ENCODE peak calls at places on chromosomes 11 and 22, in five cellular contexts. One of them, this sample, is unnamed.
A peak's percentile ranks its signal among the peaks of the same experiment; 100 is the strongest.

GRCh38 chr11:47711225-47711624 is 3.9 kb downstream of the AGBL2 start:
- DNase-seq in HepG2: no peak
- DNase-seq in HCT116: no peak
- DNase-seq in sigmoid colon: no peak
- DNase-seq in prostate gland: no peak
- DNase-seq in this sample: no peak

GRCh38 chr11:75001686-75002085 is 13.0 kb downstream of the NEU3 start:
- DNase-seq in HepG2: no peak
- DNase-seq in HCT116: no peak
- DNase-seq in sigmoid colon: no peak
- DNase-seq in prostate gland: no peak
- DNase-seq in this sample: no peak

GRCh38 chr11:134539285-134539684 is 127.2 kb upstream of the B3GAT1 start:
- DNase-seq in HepG2: no peak
- DNase-seq in HCT116: no peak
- DNase-seq in sigmoid colon: peak; percentile 29
- DNase-seq in prostate gland: no peak
- DNase-seq in this sample: no peak

GRCh38 chr22:24117942-24118341 is 63.3 kb upstream of the SUSD2 start:
- DNase-seq in HepG2: no peak
- DNase-seq in HCT116: no peak
- DNase-seq in sigmoid colon: no peak
- DNase-seq in prostate gland: no peak
- DNase-seq in this sample: no peak

GRCh38 chr11:77140231-77140959 is 12.3 kb downstream of the MYO7A start:
- DNase-seq in HepG2: no peak
- DNase-seq in HCT116: no peak
- DNase-seq in sigmoid colon: no peak
- DNase-seq in prostate gland: no peak
- DNase-seq in this sample: peak; percentile 37

GRCh38 chr22:45537734-45538181 is 35.1 kb downstream of the FBLN1 start:
- DNase-seq in HepG2: no peak
- DNase-seq in HCT116: no peak
- DNase-seq in sigmoid colon: peak; percentile 90
- DNase-seq in prostate gland: peak; percentile 90
- DNase-seq in this sample: peak; percentile 74

GRCh38 chr22:37566329-37566837 is 6.1 kb downstream of the CDC42EP1 start:
- DNase-seq in HepG2: no peak
- DNase-seq in HCT116: no peak
- DNase-seq in sigmoid colon: no peak
- DNase-seq in prostate gland: no peak
- DNase-seq in this sample: no peak

GRCh38 chr11:48001438-48002021 is 21.2 kb downstream of the PTPRJ start:
- DNase-seq in HepG2: no peak
- DNase-seq in HCT116: no peak
- DNase-seq in sigmoid colon: no peak
- DNase-seq in prostate gland: peak; percentile 65
- DNase-seq in this sample: no peak

GRCh38 chr11:44943118-44943517 is 7.6 kb downstream of the TP53I11 start:
- DNase-seq in HepG2: no peak
- DNase-seq in HCT116: no peak
- DNase-seq in sigmoid colon: no peak
- DNase-seq in prostate gland: no peak
- DNase-seq in this sample: no peak

GRCh38 chr11:94732617-94733292 is 35.4 kb upstream of the AMOTL1 start:
- DNase-seq in HepG2: no peak
- DNase-seq in HCT116: no peak
- DNase-seq in sigmoid colon: peak; percentile 78
- DNase-seq in prostate gland: no peak
- DNase-seq in this sample: no peak

GRCh38 chr11:62404435-62404834 is 14.4 kb upstream of the SCGB1A1 start:
- DNase-seq in HepG2: no peak
- DNase-seq in HCT116: no peak
- DNase-seq in sigmoid colon: no peak
- DNase-seq in prostate gland: no peak
- DNase-seq in this sample: no peak

GRCh38 chr22:39805117-39805516 is 88.4 kb downstream of the ENTHD1 start:
- DNase-seq in HepG2: no peak
- DNase-seq in HCT116: no peak
- DNase-seq in sigmoid colon: no peak
- DNase-seq in prostate gland: no peak
- DNase-seq in this sample: no peak

GRCh38 chr11:2305862-2306823 is 4.3 kb downstream of the TSPAN32 start:
- DNase-seq in HepG2: no peak
- DNase-seq in HCT116: no peak
- DNase-seq in sigmoid colon: peak; percentile 97
- DNase-seq in prostate gland: no peak
- DNase-seq in this sample: no peak

GRCh38 chr11:92199991-92200390 is 24.6 kb upstream of the FAT3 start:
- DNase-seq in HepG2: no peak
- DNase-seq in HCT116: no peak
- DNase-seq in sigmoid colon: no peak
- DNase-seq in prostate gland: no peak
- DNase-seq in this sample: no peak

GRCh38 chr22:41383085-41383484 is 1.3 kb downstream of the TEF start:
- DNase-seq in HepG2: no peak
- DNase-seq in HCT116: no peak
- DNase-seq in sigmoid colon: no peak
- DNase-seq in prostate gland: no peak
- DNase-seq in this sample: no peak

GRCh38 chr11:2934057-2934550 is 4.9 kb upstream of the PHLDA2 start:
- DNase-seq in HepG2: no peak
- DNase-seq in HCT116: no peak
- DNase-seq in sigmoid colon: no peak
- DNase-seq in prostate gland: no peak
- DNase-seq in this sample: no peak

GRCh38 chr11:124867700-124868099 is 2.5 kb downstream of the ROBO3 start:
- DNase-seq in HepG2: peak; percentile 25
- DNase-seq in HCT116: peak; percentile 13
- DNase-seq in sigmoid colon: peak; percentile 63
- DNase-seq in prostate gland: no peak
- DNase-seq in this sample: no peak

GRCh38 chr22:23183107-23183698 is 2.9 kb downstream of the BCR start:
- DNase-seq in HepG2: peak; percentile 47
- DNase-seq in HCT116: no peak
- DNase-seq in sigmoid colon: no peak
- DNase-seq in prostate gland: peak; percentile 58
- DNase-seq in this sample: no peak

GRCh38 chr11:69588270-69588669 is 52.7 kb upstream of the CCND1 start:
- DNase-seq in HepG2: peak; percentile 28
- DNase-seq in HCT116: peak; percentile 54
- DNase-seq in sigmoid colon: no peak
- DNase-seq in prostate gland: no peak
- DNase-seq in this sample: peak; percentile 49

GRCh38 chr11:101327908-101328307 is 198.3 kb upstream of the PGR start:
- DNase-seq in HepG2: no peak
- DNase-seq in HCT116: no peak
- DNase-seq in sigmoid colon: no peak
- DNase-seq in prostate gland: no peak
- DNase-seq in this sample: no peak

GRCh38 chr22:48098243-48098935 is 1335.9 kb downstream of the TBC1D22A start:
- DNase-seq in HepG2: no peak
- DNase-seq in HCT116: no peak
- DNase-seq in sigmoid colon: no peak
- DNase-seq in prostate gland: no peak
- DNase-seq in this sample: no peak

GRCh38 chr11:122692444-122692843 is 36.9 kb downstream of the UBASH3B start:
- DNase-seq in HepG2: no peak
- DNase-seq in HCT116: no peak
- DNase-seq in sigmoid colon: no peak
- DNase-seq in prostate gland: no peak
- DNase-seq in this sample: no peak

GRCh38 chr11:118911880-118912741 is 13.6 kb downstream of the BCL9L start:
- DNase-seq in HepG2: peak; percentile 83
- DNase-seq in HCT116: peak; percentile 96
- DNase-seq in sigmoid colon: peak; percentile 97
- DNase-seq in prostate gland: peak; percentile 86
- DNase-seq in this sample: no peak

GRCh38 chr11:60165538-60165937 is 17.3 kb downstream of the MS4A6A start:
- DNase-seq in HepG2: no peak
- DNase-seq in HCT116: no peak
- DNase-seq in sigmoid colon: no peak
- DNase-seq in prostate gland: no peak
- DNase-seq in this sample: no peak

GRCh38 chr11:36162282-36162825 is 126.9 kb downstream of the COMMD9 start:
- DNase-seq in HepG2: no peak
- DNase-seq in HCT116: no peak
- DNase-seq in sigmoid colon: no peak
- DNase-seq in prostate gland: no peak
- DNase-seq in this sample: no peak

GRCh38 chr22:41984006-41984405 is 14.6 kb upstream of the WBP2NL start:
- DNase-seq in HepG2: no peak
- DNase-seq in HCT116: no peak
- DNase-seq in sigmoid colon: no peak
- DNase-seq in prostate gland: no peak
- DNase-seq in this sample: no peak

GRCh38 chr22:38886333-38886732 is 14.3 kb upstream of the CBX6 start:
- DNase-seq in HepG2: no peak
- DNase-seq in HCT116: no peak
- DNase-seq in sigmoid colon: no peak
- DNase-seq in prostate gland: no peak
- DNase-seq in this sample: no peak

GRCh38 chr11:117832511-117832910 is 8.0 kb upstream of the FXYD2 start:
- DNase-seq in HepG2: no peak
- DNase-seq in HCT116: no peak
- DNase-seq in sigmoid colon: peak; percentile 39
- DNase-seq in prostate gland: no peak
- DNase-seq in this sample: no peak

GRCh38 chr11:44950036-44950624 is 553 bp downstream of the TP53I11 start:
- DNase-seq in HepG2: no peak
- DNase-seq in HCT116: no peak
- DNase-seq in sigmoid colon: no peak
- DNase-seq in prostate gland: peak; percentile 39
- DNase-seq in this sample: no peak

GRCh38 chr11:123856444-123856843 is 29.0 kb downstream of the TMEM225 start:
- DNase-seq in HepG2: no peak
- DNase-seq in HCT116: no peak
- DNase-seq in sigmoid colon: no peak
- DNase-seq in prostate gland: no peak
- DNase-seq in this sample: no peak

GRCh38 chr11:108559904-108560303 is 33.7 kb downstream of the EXPH5 start:
- DNase-seq in HepG2: no peak
- DNase-seq in HCT116: no peak
- DNase-seq in sigmoid colon: no peak
- DNase-seq in prostate gland: no peak
- DNase-seq in this sample: no peak

GRCh38 chr22:32578752-32579151 is 104.1 kb downstream of the FBXO7 start:
- DNase-seq in HepG2: no peak
- DNase-seq in HCT116: no peak
- DNase-seq in sigmoid colon: no peak
- DNase-seq in prostate gland: no peak
- DNase-seq in this sample: no peak
- TF ChIP-seq POLR2A in HepG2: no peak
- TF ChIP-seq POLR2A in HCT116: no peak
- TF ChIP-seq POLR2A in sigmoid colon: no peak
- TF ChIP-seq POLR2A in prostate gland: no peak
- TF ChIP-seq POLR2A in this sample: no peak

DNA sequence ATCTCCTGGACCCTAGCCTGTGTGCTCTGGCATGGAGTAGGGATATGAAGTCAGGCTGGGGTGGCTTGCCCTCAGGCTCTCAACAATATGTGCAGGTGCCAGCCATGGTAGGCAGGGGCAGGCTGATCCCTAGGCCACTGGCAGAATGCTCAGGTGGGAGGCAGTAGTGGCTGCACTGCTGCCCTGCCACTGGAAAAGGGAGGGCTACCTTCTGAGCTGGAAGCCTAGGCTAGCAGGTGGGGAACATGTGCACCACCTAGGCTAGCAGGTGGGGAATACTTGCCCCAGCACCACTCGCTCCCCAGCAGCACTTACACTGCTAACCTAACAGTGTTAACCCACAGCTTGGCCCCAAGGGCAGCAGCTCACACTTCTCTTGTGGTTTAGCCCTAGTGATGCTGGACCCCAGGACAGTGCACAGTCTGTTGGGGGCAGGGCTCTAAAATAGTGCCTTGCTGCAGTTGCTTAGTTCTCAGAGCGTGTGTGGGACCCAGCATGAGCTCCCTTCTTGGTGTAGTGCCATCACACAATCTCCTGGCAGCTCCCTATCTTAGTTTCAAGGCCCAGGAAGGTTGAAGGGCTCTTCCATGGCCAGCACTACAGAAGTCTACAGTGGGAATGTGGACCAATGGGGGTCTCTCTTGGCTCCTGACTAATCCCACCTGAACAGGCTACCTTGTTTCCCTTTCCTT is 130.8 kb downstream of the FCHSD2 start:
- DNase-seq in HepG2: no peak
- DNase-seq in HCT116: no peak
- DNase-seq in sigmoid colon: no peak
- DNase-seq in prostate gland: no peak
- DNase-seq in this sample: no peak
- TF ChIP-seq POLR2A in HepG2: no peak
- TF ChIP-seq POLR2A in HCT116: no peak
- TF ChIP-seq POLR2A in sigmoid colon: no peak
- TF ChIP-seq POLR2A in prostate gland: no peak
- TF ChIP-seq POLR2A in this sample: no peak

DNA sequence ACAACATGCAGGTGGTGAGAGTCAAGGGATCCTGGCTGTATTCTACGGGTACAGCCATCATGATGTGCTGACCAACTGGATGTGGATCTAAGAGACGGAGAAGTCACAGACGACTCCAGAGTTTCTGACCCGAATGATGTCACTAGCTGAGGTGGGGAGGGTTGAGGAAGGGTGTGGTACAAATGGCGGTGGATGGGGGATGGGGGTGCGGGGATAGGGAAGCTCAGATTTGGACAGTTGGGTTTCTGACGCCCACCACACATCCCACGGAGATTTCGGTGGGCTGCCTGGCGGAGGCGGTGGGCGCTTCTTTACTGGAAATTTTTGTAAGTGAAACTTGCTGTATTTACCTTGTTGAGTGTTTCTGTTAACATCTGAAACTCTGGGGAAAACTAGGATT is 126.7 kb downstream of the OSBP2 start:
- DNase-seq in HepG2: no peak
- DNase-seq in HCT116: no peak
- DNase-seq in sigmoid colon: no peak
- DNase-seq in prostate gland: no peak
- DNase-seq in this sample: no peak
- TF ChIP-seq POLR2A in HepG2: no peak
- TF ChIP-seq POLR2A in HCT116: no peak
- TF ChIP-seq POLR2A in sigmoid colon: no peak
- TF ChIP-seq POLR2A in prostate gland: no peak
- TF ChIP-seq POLR2A in this sample: no peak

GRCh38 chr11:83195176-83195531 is 1.6 kb downstream of the ANKRD42 start:
- DNase-seq in HepG2: no peak
- DNase-seq in HCT116: no peak
- DNase-seq in sigmoid colon: no peak
- DNase-seq in prostate gland: no peak
- DNase-seq in this sample: no peak

GRCh38 chr11:83195649-83196048 is 2.1 kb downstream of the ANKRD42 start:
- DNase-seq in HepG2: no peak
- DNase-seq in HCT116: no peak
- DNase-seq in sigmoid colon: no peak
- DNase-seq in prostate gland: no peak
- DNase-seq in this sample: no peak

GRCh38 chr11:83192846-83193245 is 666 bp upstream of the ANKRD42 start:
- DNase-seq in HepG2: peak; percentile 5
- DNase-seq in HCT116: no peak
- DNase-seq in sigmoid colon: no peak
- DNase-seq in prostate gland: no peak
- DNase-seq in this sample: no peak

GRCh38 chr11:83193315-83194283 is at the start of gene ANKRD42:
- DNase-seq in HepG2: peak; percentile 93
- DNase-seq in HCT116: peak; percentile 89
- DNase-seq in sigmoid colon: peak; percentile 97
- DNase-seq in prostate gland: peak; percentile 95
- DNase-seq in this sample: peak; percentile 95

GRCh38 chr11:83194284-83195175 is 1.0 kb downstream of the ANKRD42 start:
- DNase-seq in HepG2: peak; percentile 38
- DNase-seq in HCT116: no peak
- DNase-seq in sigmoid colon: peak; percentile 94
- DNase-seq in prostate gland: peak; percentile 40
- DNase-seq in this sample: peak; percentile 52
- TF ChIP-seq POLR2A in HepG2: no peak
- TF ChIP-seq POLR2A in HCT116: no peak
- TF ChIP-seq POLR2A in sigmoid colon: peak; percentile 13
- TF ChIP-seq POLR2A in prostate gland: no peak
- TF ChIP-seq POLR2A in this sample: peak; percentile 49